ENCODE peak calls at places on chromosomes 3 and 15, in nine cellular contexts. A is uterus, C is body of pancreas, Z is esophagus muscularis mucosa, J is A549, B is NB4, G is tibial nerve, K is right lobe of liver, T is testis. X is an unnamed sample.

GRCh38 chr15:31102049-31102321 is 460 bp upstream of the TRPM1 start:
- DNase-seq in A (no peak), C (no peak), Z (peak), J (no peak), B (no peak), G (no peak), K (no peak), T (no peak), X (peak)

GRCh38 chr15:101156509-101157159 is 95.2 kb downstream of the CHSY1 start:
- DNase-seq in A (no peak), C (no peak), Z (no peak), J (no peak), B (peak), G (no peak), K (no peak), T (no peak), X (no peak)

GRCh38 chr15:88735212-88735611 is 68.0 kb upstream of the ACAN start:
- DNase-seq in A (no peak), C (no peak), Z (no peak), J (no peak), B (no peak), G (no peak), K (no peak), T (no peak), X (no peak)

GRCh38 chr3:15241341-15241740 is 35.3 kb downstream of the CAPN7 start:
- DNase-seq in A (peak), C (no peak), Z (no peak), J (peak), B (peak), G (no peak), K (no peak), T (peak), X (no peak)

GRCh38 chr15:58994906-58995453 is 7.5 kb downstream of the RNF111 start:
- DNase-seq in A (no peak), C (no peak), Z (no peak), J (no peak), B (no peak), G (no peak), K (no peak), T (no peak), X (no peak)

GRCh38 chr15:60370804-60371700 is 26.7 kb downstream of the ANXA2 start:
- DNase-seq in A (peak), C (peak), Z (no peak), J (peak), B (no peak), G (peak), K (no peak), T (peak), X (peak)

GRCh38 chr3:78221796-78222195 is 1181.9 kb downstream of the ROBO2 start:
- DNase-seq in A (no peak), C (no peak), Z (no peak), J (no peak), B (no peak), G (no peak), K (no peak), T (no peak), X (no peak)

GRCh38 chr15:57355259-57355658 is 21.0 kb upstream of the CGNL1 start:
- DNase-seq in A (no peak), C (no peak), Z (no peak), J (no peak), B (no peak), G (no peak), K (no peak), T (no peak), X (no peak)

GRCh38 chr3:175386630-175387029 is 527.5 kb downstream of the NAALADL2 start:
- DNase-seq in A (no peak), C (no peak), Z (no peak), J (peak), B (no peak), G (no peak), K (no peak), T (peak), X (no peak)

GRCh38 chr3:41053220-41053619 is 146.1 kb upstream of the CTNNB1 start:
- DNase-seq in A (no peak), C (no peak), Z (no peak), J (no peak), B (no peak), G (no peak), K (no peak), T (no peak), X (no peak)

GRCh38 chr3:42148982-42149432 is 57.9 kb downstream of the TRAK1 start:
- DNase-seq in A (peak), C (no peak), Z (no peak), J (no peak), B (peak), G (peak), K (no peak), T (peak), X (peak)

GRCh38 chr3:43015572-43016512 is 36.7 kb downstream of the GASK1A start:
- DNase-seq in A (no peak), C (no peak), Z (no peak), J (no peak), B (no peak), G (no peak), K (no peak), T (no peak), X (peak)

GRCh38 chr3:157115069-157116006 is 44.6 kb downstream of the CCNL1 start:
- DNase-seq in A (no peak), C (no peak), Z (no peak), J (no peak), B (no peak), G (no peak), K (no peak), T (no peak), X (no peak)

GRCh38 chr3:157543491-157544035 is 40.3 kb upstream of the VEPH1 start:
- DNase-seq in A (no peak), C (no peak), Z (no peak), J (no peak), B (no peak), G (no peak), K (no peak), T (no peak), X (no peak)

GRCh38 chr15:82021021-82021420 is 24.8 kb downstream of the MEX3B start:
- DNase-seq in A (no peak), C (no peak), Z (no peak), J (no peak), B (no peak), G (no peak), K (no peak), T (no peak), X (no peak)

GRCh38 chr3:170701696-170702678 is 116.1 kb upstream of the SLC7A14 start:
- DNase-seq in A (no peak), C (no peak), Z (no peak), J (no peak), B (no peak), G (no peak), K (no peak), T (no peak), X (no peak)

GRCh38 chr3:141913150-141913811 is 36.8 kb downstream of the ATP1B3 start:
- DNase-seq in A (no peak), C (peak), Z (no peak), J (peak), B (peak), G (peak), K (no peak), T (peak), X (no peak)

GRCh38 chr3:69831737-69832136 is 92.5 kb downstream of the MITF start:
- DNase-seq in A (no peak), C (no peak), Z (no peak), J (no peak), B (no peak), G (no peak), K (no peak), T (no peak), X (no peak)

GRCh38 chr15:74396146-74396438 is 28.6 kb upstream of the CYP11A1 start:
- DNase-seq in A (no peak), C (no peak), Z (no peak), J (no peak), B (no peak), G (no peak), K (no peak), T (no peak), X (no peak)

GRCh38 chr3:120145498-120146285 is 51.4 kb upstream of the GSK3B start:
- DNase-seq in A (no peak), C (no peak), Z (no peak), J (peak), B (no peak), G (no peak), K (no peak), T (no peak), X (no peak)

GRCh38 chr15:86611392-86612040 is 531.8 kb downstream of the AGBL1 start:
- DNase-seq in A (no peak), C (no peak), Z (no peak), J (no peak), B (peak), G (no peak), K (no peak), T (no peak), X (no peak)

GRCh38 chr3:143973352-143974021 is 1.9 kb downstream of the DIPK2A start:
- DNase-seq in A (no peak), C (no peak), Z (no peak), J (peak), B (peak), G (peak), K (no peak), T (peak), X (peak)

GRCh38 chr3:66938338-66938963 is 59.7 kb upstream of the KBTBD8 start:
- DNase-seq in A (no peak), C (peak), Z (no peak), J (peak), B (peak), G (peak), K (no peak), T (peak), X (peak)

GRCh38 chr3:66336358-66336766 is 115.6 kb downstream of the SLC25A26 start:
- DNase-seq in A (no peak), C (no peak), Z (no peak), J (no peak), B (no peak), G (no peak), K (no peak), T (no peak), X (no peak)

GRCh38 chr3:141815667-141816066 is 52.5 kb downstream of the GRK7 start:
- DNase-seq in A (no peak), C (no peak), Z (no peak), J (no peak), B (no peak), G (no peak), K (no peak), T (no peak), X (peak)

GRCh38 chr15:86829251-86829650 is 749.6 kb downstream of the AGBL1 start:
- DNase-seq in A (no peak), C (no peak), Z (no peak), J (no peak), B (no peak), G (no peak), K (no peak), T (no peak), X (no peak)

GRCh38 chr3:41111011-41111410 is 88.3 kb upstream of the CTNNB1 start:
- DNase-seq in A (no peak), C (no peak), Z (no peak), J (no peak), B (peak), G (no peak), K (no peak), T (no peak), X (no peak)

GRCh38 chr3:171108066-171108465 is 81.5 kb upstream of the SLC2A2 start:
- DNase-seq in A (no peak), C (no peak), Z (peak), J (no peak), B (no peak), G (no peak), K (no peak), T (no peak), X (no peak)

GRCh38 chr3:188507244-188507720 is 353.3 kb downstream of the LPP start:
- DNase-seq in A (no peak), C (no peak), Z (no peak), J (no peak), B (peak), G (peak), K (no peak), T (no peak), X (no peak)

GRCh38 chr15:32855942-32856341 is 138.1 kb downstream of the GREM1 start:
- DNase-seq in A (no peak), C (no peak), Z (no peak), J (peak), B (no peak), G (no peak), K (no peak), T (no peak), X (peak)

GRCh38 chr3:169362261-169362660 is 301.3 kb downstream of the MECOM start:
- DNase-seq in A (no peak), C (peak), Z (no peak), J (no peak), B (no peak), G (no peak), K (no peak), T (no peak), X (no peak)

DNA sequence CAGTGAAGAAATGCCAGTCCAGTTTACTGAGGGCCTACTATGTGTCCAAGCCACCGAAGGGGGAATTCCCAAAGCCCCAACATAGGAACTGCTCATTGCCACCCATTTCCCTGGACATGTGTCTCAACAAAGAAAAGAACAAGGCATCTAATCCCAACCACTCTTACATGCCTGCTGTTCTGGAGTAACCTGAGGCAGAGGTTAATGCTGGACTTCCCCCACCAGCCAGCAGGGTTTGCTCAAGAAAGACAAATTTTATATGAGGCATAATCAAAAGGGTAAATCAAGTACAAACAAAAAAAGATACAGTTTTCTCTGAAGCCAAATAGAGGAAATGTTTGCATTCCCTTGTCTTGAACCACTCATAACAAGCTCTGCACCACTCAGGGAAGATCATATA is 4.1 kb downstream of the ADCY5 start:
- DNase-seq in A (no peak), C (no peak), Z (no peak), J (no peak), B (no peak), G (no peak), K (no peak), T (no peak), X (no peak)
- TF ChIP-seq CTCF in A (no peak), C (no peak), Z (no peak), J (no peak), B (no peak), G (no peak), K (no peak), T (no peak), X (no peak)

DNA sequence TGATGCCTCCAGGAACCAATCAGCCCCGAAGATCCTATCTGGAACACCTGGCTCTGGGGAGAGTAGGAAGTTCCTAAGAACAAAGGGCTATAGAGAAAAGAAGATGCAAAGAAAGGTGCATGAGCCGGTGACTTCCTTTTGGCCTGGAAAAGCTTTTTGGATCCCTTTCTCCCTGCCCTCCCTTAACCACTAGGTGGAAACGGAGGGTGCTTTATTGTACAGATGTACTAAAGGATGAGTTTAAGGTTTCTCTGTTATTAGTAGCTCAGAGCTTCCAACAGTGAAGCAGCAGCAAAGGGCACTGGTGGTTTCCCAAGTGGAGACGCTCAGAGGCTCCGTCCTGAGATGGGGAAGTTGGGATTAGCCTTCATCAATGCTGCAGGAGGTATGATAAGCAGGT is 6.0 kb upstream of the ADGRG7 start:
- DNase-seq in A (no peak), C (no peak), Z (no peak), J (peak), B (peak), G (no peak), K (no peak), T (no peak), X (no peak)
- H3K4me3 ChIP-seq in A (no peak), C (no peak), Z (no peak), J (no peak), B (no peak), G (no peak), K (no peak), T (no peak), X (no peak)

GRCh38 chr3:72163809-72164634 is 379.1 kb upstream of the PROK2 start:
- DNase-seq in A (no peak), C (no peak), Z (no peak), J (no peak), B (peak), G (no peak), K (no peak), T (no peak), X (no peak)

GRCh38 chr3:72162649-72163184 is 377.8 kb upstream of the PROK2 start:
- DNase-seq in A (no peak), C (no peak), Z (no peak), J (no peak), B (no peak), G (no peak), K (no peak), T (no peak), X (no peak)

GRCh38 chr3:72165808-72166207 is 380.9 kb upstream of the PROK2 start:
- DNase-seq in A (no peak), C (no peak), Z (no peak), J (no peak), B (no peak), G (no peak), K (no peak), T (no peak), X (no peak)

GRCh38 chr3:72165337-72165736 is 380.4 kb upstream of the PROK2 start:
- DNase-seq in A (no peak), C (no peak), Z (no peak), J (no peak), B (no peak), G (no peak), K (no peak), T (no peak), X (no peak)

GRCh38 chr3:72164635-72164978 is 379.7 kb upstream of the PROK2 start:
- DNase-seq in A (no peak), C (no peak), Z (no peak), J (no peak), B (no peak), G (no peak), K (no peak), T (no peak), X (no peak)
- TF ChIP-seq POLR2A in A (no peak), C (no peak), Z (no peak), J (no peak), B (no peak), G (no peak), K (no peak), T (no peak), X (no peak)

DNA sequence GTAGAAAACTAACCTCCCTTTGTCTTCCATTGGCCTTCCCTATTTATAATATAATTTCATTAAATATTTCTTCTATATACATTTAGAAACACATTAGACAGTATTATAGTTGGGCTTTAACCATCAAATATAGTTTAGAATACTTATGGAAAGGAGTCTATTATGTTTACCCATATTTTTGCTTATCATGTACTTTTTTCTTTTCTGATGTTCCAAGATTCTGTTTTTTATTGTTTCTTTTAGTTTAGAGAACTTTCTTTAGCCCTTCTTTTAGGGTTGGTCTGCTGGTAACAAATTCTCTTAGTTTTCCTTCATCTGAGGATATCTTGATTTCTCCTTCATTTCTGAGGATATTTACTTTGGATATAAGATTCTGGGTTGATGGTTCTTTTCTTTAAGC is 23.8 kb downstream of the SH3GL3 start:
- DNase-seq in A (no peak), C (no peak), Z (no peak), J (no peak), B (no peak), G (no peak), K (no peak), T (no peak), X (no peak)
- TF ChIP-seq CTCF in A (no peak), C (no peak), Z (no peak), J (no peak), B (no peak), G (no peak), K (no peak), T (no peak), X (no peak)

X was measured in lower leg skin.